ENCODE peak calls at places on chromosomes 12 and 14, in eight cellular contexts. H, Q, V, D, J, E, C and K are unnamed samples.

GRCh38 chr12:107379852-107380567 is 286.7 kb upstream of the CRY1 start:
- DNase-seq in V (no peak), J (peak; percentile 76), C (no peak), Q (no peak), D (no peak), E (peak; percentile 39), H (peak; percentile 34), K (no peak)

GRCh38 chr12:3583656-3584334 is 92.8 kb downstream of the PRMT8 start:
- DNase-seq in Q (no peak), J (no peak), V (no peak), E (no peak), C (no peak), D (no peak), H (no peak), K (no peak)

GRCh38 chr12:4449862-4450222 is 4.2 kb upstream of the FGF6 start:
- DNase-seq in V (no peak), C (no peak), J (peak; percentile 25), H (no peak), E (no peak), Q (no peak), D (no peak), K (peak; percentile 54)

GRCh38 chr12:5124401-5124800 is 80.7 kb downstream of the KCNA5 start:
- DNase-seq in Q (no peak), J (no peak), E (no peak), D (no peak), H (no peak), C (no peak), V (no peak), K (no peak)

GRCh38 chr14:85907536-85907935 is 377.6 kb downstream of the FLRT2 start:
- DNase-seq in H (no peak), V (no peak), C (no peak), E (no peak), Q (peak; percentile 40), J (no peak), D (peak; percentile 1), K (no peak)

GRCh38 chr14:69263364-69263763 is 3.4 kb downstream of the GALNT16 start:
- DNase-seq in J (peak; percentile 44), H (peak; percentile 92), D (no peak), Q (no peak), E (no peak), V (no peak), C (no peak), K (peak; percentile 63)

GRCh38 chr12:43009307-43009706 is 419.8 kb upstream of the PRICKLE1 start:
- DNase-seq in J (no peak), E (no peak), Q (no peak), H (no peak), V (no peak), D (no peak), C (no peak), K (no peak)

GRCh38 chr14:59208224-59208814 is 19.9 kb downstream of the DAAM1 start:
- DNase-seq in V (no peak), E (no peak), C (peak; percentile 65), H (peak; percentile 28), D (no peak), Q (no peak), J (peak; percentile 61), K (no peak)

GRCh38 chr12:1792406-1792805 is 28.0 kb upstream of the LRTM2 start:
- DNase-seq in C (no peak), J (no peak), H (no peak), Q (no peak), D (no peak), E (no peak), V (no peak), K (no peak)

GRCh38 chr12:30822385-30823139 is 67.8 kb upstream of the CAPRIN2 start:
- DNase-seq in V (no peak), J (peak; percentile 22), C (no peak), Q (peak; percentile 72), H (peak; percentile 50), E (no peak), D (peak; percentile 35), K (no peak)

GRCh38 chr14:103015426-103015825 is 41.9 kb downstream of the CDC42BPB start:
- DNase-seq in E (no peak), C (no peak), V (no peak), H (no peak), J (no peak), Q (no peak), D (no peak), K (no peak)

GRCh38 chr12:2652401-2653081 is 142.2 kb upstream of the FKBP4 start:
- DNase-seq in V (no peak), J (no peak), H (no peak), C (no peak), D (no peak), Q (peak; percentile 51), E (no peak), K (no peak)

GRCh38 chr12:124464062-124464461 is 103.3 kb downstream of the NCOR2 start:
- DNase-seq in E (no peak), H (no peak), D (no peak), C (no peak), Q (no peak), V (no peak), J (no peak), K (no peak)

GRCh38 chr12:124463341-124463861 is 104.0 kb downstream of the NCOR2 start:
- DNase-seq in J (no peak), C (no peak), Q (peak; percentile 90), E (no peak), H (no peak), V (no peak), D (peak; percentile 61), K (no peak)

GRCh38 chr12:124466200-124467128 is 100.9 kb downstream of the NCOR2 start:
- DNase-seq in D (no peak), Q (no peak), E (no peak), H (no peak), J (no peak), C (no peak), V (no peak), K (peak; percentile 76)

GRCh38 chr12:124464830-124465229 is 102.6 kb downstream of the NCOR2 start:
- DNase-seq in V (no peak), J (no peak), E (no peak), H (no peak), C (no peak), Q (no peak), D (no peak), K (peak; percentile 53)

GRCh38 chr12:124465473-124465872 is 101.9 kb downstream of the NCOR2 start:
- DNase-seq in E (no peak), C (no peak), H (no peak), D (no peak), V (no peak), J (no peak), Q (no peak), K (no peak)
- H3K9ac ChIP-seq in E (no peak overlapping the region), C (peak overlapping the region; percentile 40), H (no peak overlapping the region), D (no peak overlapping the region), V (no peak overlapping the region), J (no peak overlapping the region), Q (no peak overlapping the region), K (no peak overlapping the region)

DNA sequence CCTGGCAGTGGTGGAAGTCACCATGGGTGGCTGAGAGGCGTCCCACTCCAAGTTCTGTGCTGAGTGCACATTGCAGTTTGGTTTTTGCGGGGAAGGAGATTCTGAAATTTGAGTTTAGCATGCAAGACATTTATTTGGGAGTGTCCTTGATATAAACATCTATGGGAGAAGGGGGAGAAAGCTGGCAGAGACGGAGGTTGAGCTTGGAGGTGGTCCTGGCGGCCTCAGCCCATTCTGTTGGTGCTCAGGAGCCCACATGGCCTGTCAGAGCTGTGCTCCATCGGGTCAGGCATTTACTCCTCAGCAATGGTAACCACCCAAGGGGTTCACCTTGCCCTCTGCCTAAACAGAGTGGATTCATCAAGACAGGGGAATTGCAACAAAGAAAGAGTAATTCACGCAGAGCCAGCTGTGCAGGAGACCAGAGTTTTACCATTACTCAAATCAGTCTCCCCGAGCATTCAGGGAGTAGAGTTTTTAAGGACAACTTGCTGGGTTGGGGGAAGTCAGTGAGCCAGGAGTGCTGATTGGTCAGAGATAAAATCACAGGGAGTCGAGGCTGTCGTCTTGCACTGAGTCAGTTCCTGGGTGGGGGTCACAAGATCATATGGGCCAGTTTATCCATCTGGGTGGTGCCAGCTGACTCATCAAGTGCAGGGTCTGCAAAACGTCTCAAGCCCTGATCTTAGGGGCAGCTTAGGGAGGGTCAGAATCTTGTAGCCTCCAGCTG is 323.3 kb upstream of the TMEM132C start:
- DNase-seq in C (no peak), H (no peak), Q (no peak), V (no peak), E (no peak), D (no peak), J (no peak), K (no peak)
- H3K4me2 ChIP-seq in C (no peak overlapping the region), H (no peak overlapping the region), Q (no peak overlapping the region), V (no peak overlapping the region), E (no peak overlapping the region), D (no peak overlapping the region), J (no peak overlapping the region), K (no peak overlapping the region)

GRCh38 chr14:24194873-24195185 is 412 bp downstream of the TM9SF1 start:
- DNase-seq in C (no peak), Q (no peak), J (no peak), H (no peak), D (no peak), V (no peak), E (no peak), K (no peak)

GRCh38 chr14:24195186-24196070 is at the start of gene TM9SF1:
- DNase-seq in V (peak; percentile 83), E (peak; percentile 57), C (peak; percentile 52), D (peak; percentile 71), H (peak; percentile 89), Q (peak; percentile 92), J (peak; percentile 81), K (peak; percentile 97)

GRCh38 chr14:24192933-24193332 is 2.3 kb downstream of the TM9SF1 start:
- DNase-seq in Q (no peak), C (no peak), V (no peak), J (no peak), E (no peak), H (no peak), D (no peak), K (no peak)

GRCh38 chr14:24196071-24197061 is 1.1 kb upstream of the TM9SF1 start:
- DNase-seq in V (no peak), C (peak; percentile 36), Q (peak; percentile 43), E (no peak), D (no peak), J (peak; percentile 17), H (peak; percentile 20), K (peak; percentile 81)

GRCh38 chr14:24194186-24194872 is 912 bp downstream of the TM9SF1 start:
- DNase-seq in D (no peak), Q (no peak), J (no peak), E (no peak), H (no peak), V (no peak), C (no peak), K (peak; percentile 51)
- H3K9ac ChIP-seq in D (peak overlapping the region; percentile 56), Q (no peak overlapping the region), J (peak overlapping the region; percentile 93), E (peak overlapping the region; percentile 91), H (no peak overlapping the region), V (no peak overlapping the region), C (peak overlapping the region; percentile 92), K (peak overlapping the region; percentile 89)

DNA sequence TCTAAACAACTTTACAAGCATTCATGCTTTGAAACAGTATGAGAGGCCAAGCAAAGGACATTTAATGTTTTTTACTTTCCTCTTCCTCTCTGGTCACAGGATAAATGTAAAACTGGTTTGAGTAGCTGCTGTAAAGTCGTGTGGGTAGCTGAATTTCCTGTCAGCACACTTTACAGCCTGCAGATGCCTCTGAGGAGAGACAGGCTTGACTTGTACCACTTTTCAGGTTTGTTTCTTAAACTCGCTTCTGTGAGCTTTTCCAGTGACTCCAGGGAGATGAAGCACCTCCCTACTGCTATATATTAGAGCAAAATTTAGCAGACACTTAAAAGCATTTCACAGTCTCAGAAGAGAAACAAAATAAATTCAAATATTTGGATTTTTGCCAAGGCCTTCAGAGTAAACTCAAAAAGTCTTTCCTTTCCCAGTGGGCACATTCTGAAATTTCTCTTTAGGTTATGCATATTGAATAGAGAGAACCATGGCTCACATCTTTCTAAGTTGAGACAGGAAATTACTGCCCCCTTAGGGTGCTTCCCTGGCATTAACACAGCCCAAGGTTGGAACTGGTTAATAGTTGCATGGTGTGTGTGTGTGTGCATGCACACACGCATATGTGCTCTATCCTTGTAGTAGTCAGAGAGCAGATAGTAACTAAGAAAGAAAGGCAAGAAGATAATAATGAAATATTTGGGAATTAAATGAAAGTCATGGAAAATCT is 557.3 kb upstream of the MIS18BP1 start:
- DNase-seq in V (no peak), C (peak; percentile 21), Q (peak; percentile 31), E (no peak), D (no peak), H (no peak), J (no peak), K (no peak)
- H3K4me2 ChIP-seq in V (no peak overlapping the region), C (no peak overlapping the region), Q (no peak overlapping the region), E (no peak overlapping the region), D (no peak overlapping the region), H (no peak overlapping the region), J (no peak overlapping the region), K (no peak overlapping the region)